ENCODE peak calls at places on chromosomes 3 and 15, in ten cellular contexts. C, B, H, D, U, G, N, K, Q and E are unnamed samples.

GRCh38 chr3:50467932-50468331 is 35.5 kb downstream of the CACNA2D2 start:
- DNase-seq in C (no peak), B (no peak), H (no peak), D (no peak), U (no peak), G (no peak), N (no peak), K (no peak), Q (no peak), E (no peak)

GRCh38 chr3:52289747-52290595 is 2.3 kb downstream of the GLYCTK start:
- DNase-seq in C (peak; percentile 65), B (no peak), H (no peak), D (no peak), U (no peak), G (no peak), N (no peak), K (no peak), Q (no peak), E (no peak)

GRCh38 chr15:101425787-101426365 is 63.6 kb downstream of the PCSK6 start:
- DNase-seq in C (no peak), B (no peak), H (no peak), D (no peak), U (no peak), G (no peak), N (no peak), K (peak; percentile 49), Q (no peak), E (no peak)

GRCh38 chr3:63974451-63974850 is 48.8 kb downstream of the PSMD6 start:
- DNase-seq in C (no peak), B (no peak), H (no peak), D (no peak), U (no peak), G (no peak), N (no peak), K (no peak), Q (no peak), E (no peak)

GRCh38 chr15:90362936-90363212 is 10.8 kb downstream of the ZNF774 start:
- DNase-seq in C (peak; percentile 69), B (no peak), H (no peak), D (no peak), U (no peak), G (no peak), N (peak; percentile 81), K (no peak), Q (no peak), E (no peak)

GRCh38 chr3:59731909-59732308 is 682.1 kb upstream of the CFAP20DC start:
- DNase-seq in C (no peak), B (no peak), H (no peak), D (no peak), U (no peak), G (no peak), N (no peak), K (no peak), Q (no peak), E (no peak)

GRCh38 chr3:111895079-111895478 is 36.0 kb downstream of the PHLDB2 start:
- DNase-seq in C (peak; percentile 18), B (no peak), H (no peak), D (no peak), U (no peak), G (no peak), N (peak; percentile 55), K (no peak), Q (peak; percentile 60), E (no peak)

GRCh38 chr3:63015614-63016016 is 140.4 kb upstream of the CADPS start:
- DNase-seq in C (no peak), B (no peak), H (no peak), D (no peak), U (no peak), G (no peak), N (no peak), K (no peak), Q (no peak), E (no peak)

GRCh38 chr15:29698030-29698701 is 124.1 kb downstream of the TJP1 start:
- DNase-seq in C (peak; percentile 82), B (no peak), H (no peak), D (no peak), U (no peak), G (no peak), N (peak; percentile 73), K (no peak), Q (peak; percentile 47), E (no peak)

GRCh38 chr3:160226026-160226739 is 961 bp downstream of the C3orf80 start:
- DNase-seq in C (no peak), B (no peak), H (no peak), D (no peak), U (no peak), G (peak; percentile 2), N (peak; percentile 5), K (no peak), Q (peak; percentile 29), E (no peak)

GRCh38 chr15:73334086-73334485 is 34.7 kb downstream of the HCN4 start:
- DNase-seq in C (no peak), B (no peak), H (no peak), D (no peak), U (no peak), G (no peak), N (no peak), K (no peak), Q (no peak), E (no peak)